ENCODE peak calls at places on chromosomes 11 and 22, in four cellular contexts. O is HepG2, Y is H1, J is GM12878. U is an unnamed sample.
A peak's percentile ranks its signal among the peaks of the same experiment; 100 is the strongest.

GRCh38 chr22:24175160-24175808 is 6.0 kb upstream of the SUSD2 start:
- DNase-seq in O (peak; percentile 59), Y (peak; percentile 94), J (no peak), U (no peak)

GRCh38 chr22:41362615-41363014 is 19.1 kb upstream of the TEF start:
- DNase-seq in O (no peak), Y (no peak), J (no peak), U (no peak)

GRCh38 chr11:58006940-58007339 is 16.7 kb upstream of the OR9Q1 start:
- DNase-seq in O (no peak), Y (no peak), J (no peak), U (no peak)

GRCh38 chr11:95093548-95093947 is 3.9 kb downstream of the ENDOD1 start:
- DNase-seq in O (no peak), Y (no peak), J (no peak), U (no peak)

GRCh38 chr11:123509737-123510578 is 79.9 kb downstream of the GRAMD1B start:
- DNase-seq in O (no peak), Y (peak; percentile 65), J (no peak), U (peak; percentile 61)

GRCh38 chr11:18383388-18384156 is 10.8 kb upstream of the LDHA start:
- DNase-seq in O (peak; percentile 91), Y (no peak), J (peak; percentile 70), U (no peak)

GRCh38 chr22:29623059-29623458 is 19.6 kb downstream of the NF2 start:
- DNase-seq in O (no peak), Y (no peak), J (no peak), U (no peak)

GRCh38 chr11:46069595-46069994 is 51.7 kb downstream of the PHF21A start:
- DNase-seq in O (no peak), Y (no peak), J (no peak), U (no peak)

GRCh38 chr22:25942126-25942988 is 200.4 kb downstream of the MYO18B start:
- DNase-seq in O (no peak), Y (no peak), J (no peak), U (no peak)

GRCh38 chr22:37803636-37804371 is 3.9 kb upstream of the GCAT start:
- DNase-seq in O (no peak), Y (peak; percentile 70), J (no peak), U (no peak)
- TF ChIP-seq YY1 in O (peak; percentile 76), Y (peak; percentile 76), J (no peak), U (no peak)

GRCh38 chr11:116457336-116458007 is 315.3 kb downstream of the BUD13 start:
- DNase-seq in O (no peak), Y (no peak), J (no peak), U (peak; percentile 32)
- H3K9ac ChIP-seq in O (no peak overlapping the region), Y (no peak overlapping the region), J (no peak overlapping the region), U (no peak overlapping the region)

GRCh38 chr11:115699733-115700132 is 195.5 kb upstream of the CADM1 start:
- DNase-seq in O (no peak), Y (no peak), J (no peak), U (no peak)
- TF ChIP-seq SUZ12 in O (no peak), Y (no peak), J (no peak), U (no peak)

DNA sequence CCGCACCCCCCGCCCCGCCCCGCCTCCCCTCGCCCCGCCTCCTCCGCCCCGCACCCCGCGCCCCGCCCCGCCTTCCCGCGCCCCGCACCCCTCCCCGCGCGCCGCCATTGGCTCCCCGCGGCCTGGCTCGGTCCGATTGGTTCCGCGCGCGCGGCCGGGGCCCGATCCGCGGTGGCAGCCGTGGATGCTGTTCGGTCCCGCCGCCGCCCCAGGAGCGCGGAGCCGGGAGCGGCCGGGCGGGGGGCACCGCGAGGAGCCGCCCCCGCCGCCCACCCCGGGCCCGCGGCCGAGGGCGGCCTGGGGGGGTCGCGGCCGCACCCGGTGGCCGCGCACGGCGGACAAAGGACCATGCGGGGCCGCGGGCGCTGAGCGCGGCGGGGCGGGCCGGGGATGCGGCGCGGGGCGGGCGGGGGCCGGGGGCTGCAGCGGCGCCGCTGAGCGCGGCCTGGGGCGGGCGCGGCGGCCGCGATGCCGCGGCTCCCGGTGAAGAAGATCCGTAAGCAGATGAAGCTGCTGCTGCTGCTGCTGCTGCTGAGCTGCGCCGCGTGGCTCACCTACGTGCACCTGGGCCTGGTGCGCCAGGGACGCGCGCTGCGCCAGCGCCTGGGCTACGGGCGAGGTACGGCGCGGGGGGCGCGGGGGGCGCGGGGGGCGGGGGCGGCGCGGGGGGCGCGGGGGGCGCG is at the start of gene B4GALNT4:
- DNase-seq in O (no peak), Y (no peak), J (no peak), U (no peak)
- TF ChIP-seq YY1 in O (no peak), Y (no peak), J (no peak), U (no peak)

U was measured in NT2/D1.